ENCODE peak calls at places on chromosomes 13 and 19, in ten cellular contexts. K is GM23338; H is pons; I is ELR; X is progenitor cell of endocrine pancreas; J is WTC11; T is stimulated activated CD4-positive, alpha-beta T cell treated with anti-CD3 and anti-CD28 coated beads, Interleukin-4, amount 100 ng/mL, for 48 hours; B is activated gamma-delta T cell; Y is AG08395; D is MCF 10A. N is an unnamed sample.

GRCh38 chr13:110254151-110254679 is 52.7 kb downstream of the COL4A1 start:
- DNase-seq in K (no peak), H (no peak), I (peak; percentile 48), X (no peak), J (no peak), T (no peak), B (no peak), Y (no peak), D (no peak), N (no peak)

GRCh38 chr13:113903912-113904311 is 40.0 kb upstream of the GAS6 start:
- DNase-seq in K (no peak), H (no peak), I (no peak), X (no peak), J (no peak), T (no peak), B (no peak), Y (no peak), D (no peak), N (no peak)

GRCh38 chr13:99353836-99354235 is 46.6 kb upstream of the GPR183 start:
- DNase-seq in K (no peak), H (no peak), I (peak; percentile 83), X (no peak), J (no peak), T (no peak), B (no peak), Y (no peak), D (no peak), N (no peak)

GRCh38 chr19:50657222-50657669 is 8.0 kb downstream of the C19orf81 start:
- DNase-seq in K (no peak), H (peak; percentile 13), I (no peak), X (no peak), J (no peak), T (no peak), B (no peak), Y (no peak), D (no peak), N (no peak)

GRCh38 chr13:34515201-34515600 is 426.9 kb upstream of the NBEA start:
- DNase-seq in K (no peak), H (no peak), I (no peak), X (no peak), J (no peak), T (no peak), B (no peak), Y (no peak), D (no peak), N (no peak)

GRCh38 chr19:17389288-17389687 is 4.7 kb downstream of the CCDC194 start:
- DNase-seq in K (no peak), H (no peak), I (no peak), X (no peak), J (no peak), T (no peak), B (no peak), Y (no peak), D (no peak), N (no peak)

GRCh38 chr19:57830071-57830602 is at the start of gene ZNF587B:
- DNase-seq in K (peak; percentile 99), H (peak; percentile 42), I (peak; percentile 96), X (peak; percentile 78), J (peak; percentile 94), T (no peak), B (no peak), Y (peak; percentile 19), D (peak; percentile 11), N (peak; percentile 80)

GRCh38 chr19:40090256-40091204 is at the start of gene ZNF780A:
- DNase-seq in K (peak; percentile 91), H (peak; percentile 75), I (peak; percentile 72), X (peak; percentile 60), J (peak; percentile 80), T (peak; percentile 72), B (peak; percentile 61), Y (peak; percentile 72), D (peak; percentile 65), N (peak; percentile 93)

GRCh38 chr13:111398715-111399299 is 78.4 kb downstream of the TEX29 start:
- DNase-seq in K (no peak), H (no peak), I (no peak), X (no peak), J (no peak), T (no peak), B (no peak), Y (peak; percentile 61), D (no peak), N (no peak)

GRCh38 chr13:111970501-111971155 is 96.3 kb upstream of the SOX1 start:
- DNase-seq in K (no peak), H (no peak), I (no peak), X (no peak), J (no peak), T (no peak), B (no peak), Y (no peak), D (no peak), N (no peak)

GRCh38 chr13:99500839-99501134 is 485 bp upstream of the TM9SF2 start:
- DNase-seq in K (no peak), H (no peak), I (no peak), X (no peak), J (no peak), T (no peak), B (no peak), Y (no peak), D (no peak), N (no peak)

GRCh38 chr13:107743983-107744382 is 471.4 kb downstream of the LIG4 start:
- DNase-seq in K (no peak), H (peak; percentile 52), I (no peak), X (no peak), J (no peak), T (no peak), B (no peak), Y (no peak), D (no peak), N (peak; percentile 78)

GRCh38 chr13:76903544-76904162 is 17.4 kb upstream of the KCTD12 start:
- DNase-seq in K (peak; percentile 86), H (peak; percentile 82), I (peak; percentile 82), X (peak; percentile 50), J (peak; percentile 78), T (peak; percentile 47), B (no peak), Y (peak; percentile 78), D (peak; percentile 79), N (peak; percentile 93)

GRCh38 chr19:40412866-40413265 is 312 bp downstream of the PRX start:
- DNase-seq in K (no peak), H (no peak), I (no peak), X (no peak), J (no peak), T (no peak), B (no peak), Y (no peak), D (no peak), N (no peak)

GRCh38 chr19:13920940-13921744 is 15.1 kb downstream of the CC2D1A start:
- DNase-seq in K (peak; percentile 76), H (peak; percentile 42), I (peak; percentile 71), X (no peak), J (peak; percentile 38), T (peak; percentile 32), B (no peak), Y (peak; percentile 62), D (peak; percentile 48), N (peak; percentile 91)

GRCh38 chr13:49220856-49221614 is 897 bp downstream of the MLNR start:
- DNase-seq in K (peak; percentile 57), H (no peak), I (peak; percentile 38), X (no peak), J (peak; percentile 40), T (no peak), B (peak; percentile 9), Y (no peak), D (no peak), N (peak; percentile 63)

GRCh38 chr19:55005684-55006488 is 32.2 kb downstream of the GP6 start:
- DNase-seq in K (peak; percentile 93), H (peak; percentile 26), I (no peak), X (no peak), J (no peak), T (peak; percentile 4), B (no peak), Y (no peak), D (peak; percentile 85), N (peak; percentile 30)

GRCh38 chr13:97781891-97782305 is 171.6 kb upstream of the IPO5 start:
- DNase-seq in K (no peak), H (no peak), I (no peak), X (no peak), J (no peak), T (no peak), B (no peak), Y (no peak), D (peak; percentile 84), N (no peak)

GRCh38 chr13:23378009-23378632 is 55.4 kb downstream of the SACS start:
- DNase-seq in K (peak; percentile 33), H (no peak), I (peak; percentile 99), X (no peak), J (no peak), T (peak; percentile 50), B (no peak), Y (peak; percentile 96), D (peak; percentile 92), N (no peak)

GRCh38 chr13:31431722-31432137 is 232.0 kb downstream of the B3GLCT start:
- DNase-seq in K (peak; percentile 77), H (no peak), I (peak; percentile 63), X (peak; percentile 37), J (peak; percentile 79), T (peak; percentile 34), B (no peak), Y (peak; percentile 71), D (peak; percentile 55), N (peak; percentile 71)

GRCh38 chr19:45137179-45137761 is 23.5 kb downstream of the NKPD1 start:
- DNase-seq in K (no peak), H (no peak), I (no peak), X (no peak), J (no peak), T (no peak), B (no peak), Y (no peak), D (no peak), N (no peak)

GRCh38 chr19:56309511-56310185 is 5.0 kb downstream of the ZSCAN5A start:
- DNase-seq in K (peak; percentile 90), H (no peak), I (peak; percentile 64), X (peak; percentile 45), J (peak; percentile 91), T (peak; percentile 46), B (peak; percentile 23), Y (peak; percentile 55), D (peak; percentile 64), N (peak; percentile 67)

GRCh38 chr13:30829145-30829544 is 76.9 kb upstream of the MEDAG start:
- DNase-seq in K (no peak), H (no peak), I (peak; percentile 94), X (no peak), J (no peak), T (no peak), B (no peak), Y (peak; percentile 79), D (peak; percentile 92), N (no peak)

GRCh38 chr13:111095031-111095840 is 19.9 kb upstream of the ARHGEF7 start:
- DNase-seq in K (no peak), H (no peak), I (no peak), X (no peak), J (no peak), T (no peak), B (no peak), Y (no peak), D (no peak), N (peak; percentile 23)

GRCh38 chr19:29704562-29705558 is 10.2 kb downstream of the C19orf12 start:
- DNase-seq in K (no peak), H (no peak), I (peak; percentile 37), X (no peak), J (no peak), T (no peak), B (no peak), Y (no peak), D (no peak), N (no peak)

GRCh38 chr19:38360351-38360750 is 14.0 kb upstream of the PSMD8 start:
- DNase-seq in K (no peak), H (no peak), I (no peak), X (no peak), J (no peak), T (no peak), B (no peak), Y (no peak), D (no peak), N (peak; percentile 38)

GRCh38 chr13:110618167-110618566 is 2.8 kb downstream of the NAXD start:
- DNase-seq in K (no peak), H (no peak), I (no peak), X (no peak), J (no peak), T (no peak), B (no peak), Y (no peak), D (no peak), N (no peak)

GRCh38 chr19:39363909-39364457 is 21.8 kb downstream of the SAMD4B start:
- DNase-seq in K (no peak), H (peak; percentile 99), I (no peak), X (no peak), J (no peak), T (no peak), B (no peak), Y (peak; percentile 48), D (no peak), N (no peak)